ENCODE peak calls at places on chromosome 15, in seven cellular contexts. N is mesendoderm, S is mesenchymal stem cell, I is H9, M is neuronal stem cell, Y is trophoblast cell, V is H1. J is an unnamed sample.

GRCh38 chr15:62173215-62173614 is 8.1 kb upstream of the C2CD4B start:
- DNase-seq in N (no peak), S (no peak), I (no peak), M (no peak), Y (no peak), V (no peak), J (no peak)

GRCh38 chr15:79349526-79349925 is 38.6 kb downstream of the TMED3 start:
- DNase-seq in N (no peak), S (peak; percentile 43), I (no peak), M (no peak), Y (no peak), V (no peak), J (no peak)

GRCh38 chr15:59437473-59437776 is 561 bp upstream of the FAM81A start:
- DNase-seq in N (no peak), S (no peak), I (no peak), M (no peak), Y (no peak), V (no peak), J (no peak)

GRCh38 chr15:59174846-59175831 is 31.5 kb upstream of the LDHAL6B start:
- DNase-seq in N (peak; percentile 73), S (peak; percentile 92), I (peak; percentile 58), M (peak; percentile 45), Y (peak; percentile 83), V (peak; percentile 17), J (peak; percentile 87)

GRCh38 chr15:25950014-25950413 is 86.9 kb upstream of the ATP10A start:
- DNase-seq in N (no peak), S (no peak), I (no peak), M (no peak), Y (no peak), V (no peak), J (no peak)

GRCh38 chr15:68271854-68272471 is 5.6 kb upstream of the FEM1B start:
- DNase-seq in N (peak; percentile 59), S (peak; percentile 80), I (peak; percentile 41), M (no peak), Y (peak; percentile 99), V (no peak), J (peak; percentile 92)

GRCh38 chr15:34993877-34994276 is 5.8 kb upstream of the ZNF770 start:
- DNase-seq in N (no peak), S (no peak), I (no peak), M (no peak), Y (no peak), V (no peak), J (no peak)

GRCh38 chr15:92803852-92804609 is 96.1 kb upstream of the CHD2 start:
- DNase-seq in N (peak; percentile 52), S (peak; percentile 100), I (no peak), M (no peak), Y (peak; percentile 98), V (no peak), J (peak; percentile 100)

GRCh38 chr15:64466408-64467116 is 6.2 kb downstream of the ZNF609 start:
- DNase-seq in N (peak; percentile 49), S (no peak), I (no peak), M (no peak), Y (no peak), V (no peak), J (no peak)

GRCh38 chr15:72585659-72586058 is 68.8 kb upstream of the GOLGA6B start:
- DNase-seq in N (peak; percentile 62), S (peak; percentile 21), I (no peak), M (no peak), Y (no peak), V (no peak), J (peak; percentile 28)

GRCh38 chr15:61198722-61199121 is 30.4 kb downstream of the RORA start:
- DNase-seq in N (peak; percentile 28), S (no peak), I (no peak), M (no peak), Y (no peak), V (no peak), J (no peak)

GRCh38 chr15:91886878-91887277 is 33.4 kb downstream of the SLCO3A1 start:
- DNase-seq in N (no peak), S (no peak), I (no peak), M (no peak), Y (no peak), V (no peak), J (no peak)

GRCh38 chr15:86690566-86690965 is 610.9 kb downstream of the AGBL1 start:
- DNase-seq in N (peak; percentile 23), S (peak; percentile 19), I (no peak), M (no peak), Y (no peak), V (no peak), J (no peak)

GRCh38 chr15:49464513-49464912 is 41.5 kb downstream of the FGF7 start:
- DNase-seq in N (no peak), S (no peak), I (no peak), M (no peak), Y (no peak), V (no peak), J (no peak)

GRCh38 chr15:49468440-49468839 is 45.4 kb downstream of the FGF7 start:
- DNase-seq in N (no peak), S (peak; percentile 34), I (no peak), M (no peak), Y (no peak), V (no peak), J (peak; percentile 51)

GRCh38 chr15:49462242-49462641 is 39.2 kb downstream of the FGF7 start:
- DNase-seq in N (no peak), S (no peak), I (no peak), M (no peak), Y (no peak), V (no peak), J (no peak)

GRCh38 chr15:49467782-49468181 is 44.7 kb downstream of the FGF7 start:
- DNase-seq in N (no peak), S (no peak), I (no peak), M (no peak), Y (no peak), V (no peak), J (no peak)

GRCh38 chr15:49466119-49466518 is 43.1 kb downstream of the FGF7 start:
- DNase-seq in N (no peak), S (no peak), I (no peak), M (no peak), Y (no peak), V (no peak), J (no peak)
- H3K23ac ChIP-seq in N (no peak overlapping the region), S (no peak overlapping the region), I (no peak overlapping the region), M (no peak overlapping the region), Y (no peak overlapping the region), V (no peak overlapping the region), J (peak overlapping the region; percentile 5)

DNA sequence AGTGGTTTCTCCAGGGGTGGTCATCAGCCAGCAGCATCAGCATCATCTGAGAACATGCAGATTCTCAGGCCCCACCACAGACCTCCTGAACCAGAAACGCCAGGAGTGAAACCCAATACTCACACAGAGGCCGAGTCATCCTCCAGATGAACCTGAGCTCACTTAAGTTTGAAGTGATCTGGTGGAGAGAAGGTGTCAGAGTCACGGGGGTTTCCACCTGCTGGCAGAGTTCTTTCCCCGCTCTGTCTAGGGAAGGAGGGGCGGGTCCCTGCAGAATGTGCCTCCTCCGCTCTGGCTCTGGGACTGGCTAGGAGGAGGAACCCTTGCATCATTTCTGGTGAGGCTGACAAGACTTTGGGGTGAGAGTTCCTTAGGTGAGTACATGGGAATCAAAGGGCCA is 13.3 kb upstream of the KIF23 start:
- DNase-seq in N (peak; percentile 73), S (no peak), I (no peak), M (no peak), Y (no peak), V (no peak), J (peak; percentile 47)
- H3K23ac ChIP-seq in N (no peak overlapping the region), S (no peak overlapping the region), I (no peak overlapping the region), M (no peak overlapping the region), Y (no peak overlapping the region), V (no peak overlapping the region), J (no peak overlapping the region)

DNA sequence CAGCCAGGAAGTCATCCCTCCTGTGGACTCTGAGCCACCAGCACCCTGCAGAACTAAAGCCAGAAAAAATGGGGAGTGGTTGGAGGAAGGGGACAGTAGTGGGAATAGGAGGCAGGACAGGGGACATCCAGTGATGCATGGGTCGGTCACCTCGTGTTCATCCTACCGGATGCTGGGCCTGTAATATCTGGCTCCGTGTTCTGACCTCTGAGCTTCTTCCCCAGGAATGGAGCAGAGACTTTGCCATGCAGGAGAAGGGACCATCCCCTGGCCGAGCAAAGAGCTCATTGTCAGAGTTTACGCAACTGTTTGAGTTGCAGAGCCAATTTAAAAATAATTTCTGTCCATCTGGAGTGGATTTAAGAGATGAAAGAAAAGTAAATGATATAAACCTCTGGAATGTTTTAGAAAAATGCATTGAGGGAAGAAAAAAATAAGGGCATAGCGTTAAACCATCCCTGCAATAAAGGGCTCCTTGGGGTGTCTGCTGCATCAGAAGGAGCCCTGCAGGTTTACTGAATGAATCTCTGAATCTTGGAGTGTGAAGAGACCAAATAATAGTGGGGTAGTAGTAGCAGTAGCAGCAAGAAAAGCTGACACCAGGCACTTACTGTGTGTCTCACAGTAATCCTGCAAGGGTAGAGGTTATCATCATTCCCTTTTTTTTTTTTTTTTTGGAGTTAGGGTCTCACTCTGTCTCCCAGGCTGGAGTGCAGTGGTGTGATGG is 70.9 kb downstream of the AAGAB start:
- DNase-seq in N (no peak), S (no peak), I (peak; percentile 9), M (no peak), Y (no peak), V (no peak), J (peak; percentile 78)
- H3K23ac ChIP-seq in N (no peak overlapping the region), S (no peak overlapping the region), I (no peak overlapping the region), M (no peak overlapping the region), Y (no peak overlapping the region), V (no peak overlapping the region), J (peak overlapping the region; percentile 66)

DNA sequence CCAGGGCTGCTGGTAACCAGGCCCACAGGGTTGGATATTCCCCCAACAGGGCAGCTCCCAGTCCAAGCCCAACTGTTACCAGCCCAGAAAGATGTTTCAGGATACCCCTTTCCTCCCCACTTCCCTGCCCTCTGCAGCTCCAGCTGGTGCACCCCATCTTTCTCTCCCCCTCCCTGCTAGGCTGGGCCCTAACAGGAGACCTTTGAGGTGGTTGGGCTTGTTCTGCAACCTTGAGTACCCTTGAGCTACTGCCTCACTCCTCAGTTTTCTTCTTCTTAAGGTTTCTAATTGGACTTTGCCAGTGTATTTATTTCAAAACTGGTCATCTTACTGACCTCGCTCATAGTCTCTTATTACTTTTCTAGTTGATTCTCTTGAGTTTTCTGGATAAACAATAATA is 16.9 kb upstream of the INSYN1 start:
- DNase-seq in N (no peak), S (no peak), I (no peak), M (no peak), Y (no peak), V (no peak), J (no peak)
- H3K23ac ChIP-seq in N (no peak overlapping the region), S (no peak overlapping the region), I (no peak overlapping the region), M (no peak overlapping the region), Y (no peak overlapping the region), V (no peak overlapping the region), J (no peak overlapping the region)

GRCh38 chr15:76936671-76937070 is 5.1 kb downstream of the RCN2 start:
- DNase-seq in N (no peak), S (no peak), I (no peak), M (no peak), Y (no peak), V (no peak), J (no peak)
- H3K23ac ChIP-seq in N (no peak overlapping the region), S (no peak overlapping the region), I (no peak overlapping the region), M (no peak overlapping the region), Y (no peak overlapping the region), V (no peak overlapping the region), J (no peak overlapping the region)